ENCODE peak calls at places on chromosomes 5 and 9, in ten cellular contexts. One of them, this sample, is unnamed.

GRCh38 chr9:108811944-108812343 is 43.8 kb downstream of the ACTL7B start:
- DNase-seq in testis: no peak
- DNase-seq in GM20000: no peak
- DNase-seq in stimulated activated CD8-positive, alpha-beta memory T cell treated with anti-CD3 and anti-CD28 coated beads, Interleukin-15, amount 100 ng/mL, for 24 hours: no peak
- DNase-seq in stimulated activated CD4-positive, alpha-beta T cell treated with anti-CD3 and anti-CD28 coated beads, Interleukin-1b, Interleukin-23, amount 100 ng/mL, for 24 hours: no peak
- DNase-seq in H7: no peak
- DNase-seq in GOT3: no peak
- DNase-seq in NCI-H2029 treated with DMSO at 0.1 percent for 48 hours: peak
- DNase-seq in left cardiac atrium: no peak
- DNase-seq in iris pigment epithelial cell: no peak
- DNase-seq in this sample: no peak

GRCh38 chr9:79559501-79560181 is 12.1 kb upstream of the TLE4 start:
- DNase-seq in testis: no peak
- DNase-seq in NCI-H2029 treated with DMSO at 0.1 percent for 48 hours: peak
- DNase-seq in GOT3: no peak
- DNase-seq in stimulated activated CD4-positive, alpha-beta T cell treated with anti-CD3 and anti-CD28 coated beads, Interleukin-1b, Interleukin-23, amount 100 ng/mL, for 24 hours: no peak
- DNase-seq in left cardiac atrium: no peak
- DNase-seq in GM20000: no peak
- DNase-seq in stimulated activated CD8-positive, alpha-beta memory T cell treated with anti-CD3 and anti-CD28 coated beads, Interleukin-15, amount 100 ng/mL, for 24 hours: no peak
- DNase-seq in iris pigment epithelial cell: no peak
- DNase-seq in H7: no peak
- DNase-seq in this sample: no peak

GRCh38 chr9:110081395-110081794 is 126.6 kb downstream of the C9orf152 start:
- DNase-seq in left cardiac atrium: no peak
- DNase-seq in GOT3: no peak
- DNase-seq in stimulated activated CD8-positive, alpha-beta memory T cell treated with anti-CD3 and anti-CD28 coated beads, Interleukin-15, amount 100 ng/mL, for 24 hours: no peak
- DNase-seq in testis: no peak
- DNase-seq in NCI-H2029 treated with DMSO at 0.1 percent for 48 hours: no peak
- DNase-seq in stimulated activated CD4-positive, alpha-beta T cell treated with anti-CD3 and anti-CD28 coated beads, Interleukin-1b, Interleukin-23, amount 100 ng/mL, for 24 hours: no peak
- DNase-seq in iris pigment epithelial cell: peak
- DNase-seq in GM20000: no peak
- DNase-seq in H7: no peak
- DNase-seq in this sample: peak

GRCh38 chr5:136295914-136296313 is 69.4 kb downstream of the TRPC7 start:
- DNase-seq in left cardiac atrium: no peak
- DNase-seq in testis: no peak
- DNase-seq in GOT3: no peak
- DNase-seq in iris pigment epithelial cell: peak
- DNase-seq in H7: no peak
- DNase-seq in NCI-H2029 treated with DMSO at 0.1 percent for 48 hours: no peak
- DNase-seq in stimulated activated CD4-positive, alpha-beta T cell treated with anti-CD3 and anti-CD28 coated beads, Interleukin-1b, Interleukin-23, amount 100 ng/mL, for 24 hours: no peak
- DNase-seq in GM20000: no peak
- DNase-seq in stimulated activated CD8-positive, alpha-beta memory T cell treated with anti-CD3 and anti-CD28 coated beads, Interleukin-15, amount 100 ng/mL, for 24 hours: no peak
- DNase-seq in this sample: peak

GRCh38 chr5:147482426-147483196 is 27.3 kb downstream of the DPYSL3 start:
- DNase-seq in iris pigment epithelial cell: peak
- DNase-seq in stimulated activated CD8-positive, alpha-beta memory T cell treated with anti-CD3 and anti-CD28 coated beads, Interleukin-15, amount 100 ng/mL, for 24 hours: no peak
- DNase-seq in GOT3: no peak
- DNase-seq in NCI-H2029 treated with DMSO at 0.1 percent for 48 hours: peak
- DNase-seq in left cardiac atrium: no peak
- DNase-seq in testis: no peak
- DNase-seq in GM20000: no peak
- DNase-seq in stimulated activated CD4-positive, alpha-beta T cell treated with anti-CD3 and anti-CD28 coated beads, Interleukin-1b, Interleukin-23, amount 100 ng/mL, for 24 hours: no peak
- DNase-seq in H7: no peak
- DNase-seq in this sample: no peak

GRCh38 chr5:168874713-168875380 is 295.7 kb upstream of the PANK3 start:
- DNase-seq in GM20000: no peak
- DNase-seq in iris pigment epithelial cell: peak
- DNase-seq in stimulated activated CD8-positive, alpha-beta memory T cell treated with anti-CD3 and anti-CD28 coated beads, Interleukin-15, amount 100 ng/mL, for 24 hours: no peak
- DNase-seq in H7: no peak
- DNase-seq in left cardiac atrium: no peak
- DNase-seq in testis: no peak
- DNase-seq in GOT3: no peak
- DNase-seq in NCI-H2029 treated with DMSO at 0.1 percent for 48 hours: no peak
- DNase-seq in stimulated activated CD4-positive, alpha-beta T cell treated with anti-CD3 and anti-CD28 coated beads, Interleukin-1b, Interleukin-23, amount 100 ng/mL, for 24 hours: no peak
- DNase-seq in this sample: peak

GRCh38 chr5:160466889-160467554 is 45.4 kb downstream of the PTTG1 start:
- DNase-seq in GOT3: no peak
- DNase-seq in NCI-H2029 treated with DMSO at 0.1 percent for 48 hours: no peak
- DNase-seq in stimulated activated CD4-positive, alpha-beta T cell treated with anti-CD3 and anti-CD28 coated beads, Interleukin-1b, Interleukin-23, amount 100 ng/mL, for 24 hours: no peak
- DNase-seq in left cardiac atrium: no peak
- DNase-seq in testis: no peak
- DNase-seq in GM20000: no peak
- DNase-seq in stimulated activated CD8-positive, alpha-beta memory T cell treated with anti-CD3 and anti-CD28 coated beads, Interleukin-15, amount 100 ng/mL, for 24 hours: no peak
- DNase-seq in iris pigment epithelial cell: peak
- DNase-seq in H7: no peak
- DNase-seq in this sample: peak

GRCh38 chr9:95008151-95008771 is 281.8 kb downstream of the AOPEP start:
- DNase-seq in stimulated activated CD8-positive, alpha-beta memory T cell treated with anti-CD3 and anti-CD28 coated beads, Interleukin-15, amount 100 ng/mL, for 24 hours: no peak
- DNase-seq in left cardiac atrium: no peak
- DNase-seq in NCI-H2029 treated with DMSO at 0.1 percent for 48 hours: peak
- DNase-seq in testis: no peak
- DNase-seq in GOT3: no peak
- DNase-seq in H7: peak
- DNase-seq in iris pigment epithelial cell: peak
- DNase-seq in GM20000: no peak
- DNase-seq in stimulated activated CD4-positive, alpha-beta T cell treated with anti-CD3 and anti-CD28 coated beads, Interleukin-1b, Interleukin-23, amount 100 ng/mL, for 24 hours: no peak
- DNase-seq in this sample: no peak

GRCh38 chr5:61228691-61229280 is 66.5 kb upstream of the SMIM15 start:
- DNase-seq in stimulated activated CD4-positive, alpha-beta T cell treated with anti-CD3 and anti-CD28 coated beads, Interleukin-1b, Interleukin-23, amount 100 ng/mL, for 24 hours: no peak
- DNase-seq in NCI-H2029 treated with DMSO at 0.1 percent for 48 hours: no peak
- DNase-seq in stimulated activated CD8-positive, alpha-beta memory T cell treated with anti-CD3 and anti-CD28 coated beads, Interleukin-15, amount 100 ng/mL, for 24 hours: no peak
- DNase-seq in iris pigment epithelial cell: peak
- DNase-seq in GM20000: peak
- DNase-seq in GOT3: no peak
- DNase-seq in H7: no peak
- DNase-seq in left cardiac atrium: no peak
- DNase-seq in testis: no peak
- DNase-seq in this sample: no peak

GRCh38 chr9:101465330-101465915 is 29.8 kb upstream of the ALDOB start:
- DNase-seq in left cardiac atrium: no peak
- DNase-seq in testis: peak
- DNase-seq in GOT3: no peak
- DNase-seq in H7: peak
- DNase-seq in GM20000: no peak
- DNase-seq in NCI-H2029 treated with DMSO at 0.1 percent for 48 hours: no peak
- DNase-seq in iris pigment epithelial cell: peak
- DNase-seq in stimulated activated CD8-positive, alpha-beta memory T cell treated with anti-CD3 and anti-CD28 coated beads, Interleukin-15, amount 100 ng/mL, for 24 hours: no peak
- DNase-seq in stimulated activated CD4-positive, alpha-beta T cell treated with anti-CD3 and anti-CD28 coated beads, Interleukin-1b, Interleukin-23, amount 100 ng/mL, for 24 hours: no peak
- DNase-seq in this sample: peak

GRCh38 chr9:2919347-2919746 is 75.5 kb upstream of the PUM3 start:
- DNase-seq in testis: no peak
- DNase-seq in NCI-H2029 treated with DMSO at 0.1 percent for 48 hours: no peak
- DNase-seq in GOT3: no peak
- DNase-seq in left cardiac atrium: no peak
- DNase-seq in stimulated activated CD4-positive, alpha-beta T cell treated with anti-CD3 and anti-CD28 coated beads, Interleukin-1b, Interleukin-23, amount 100 ng/mL, for 24 hours: no peak
- DNase-seq in H7: no peak
- DNase-seq in GM20000: no peak
- DNase-seq in iris pigment epithelial cell: peak
- DNase-seq in stimulated activated CD8-positive, alpha-beta memory T cell treated with anti-CD3 and anti-CD28 coated beads, Interleukin-15, amount 100 ng/mL, for 24 hours: no peak
- DNase-seq in this sample: peak

GRCh38 chr9:98019098-98019497 is 36.0 kb downstream of the ANP32B start:
- DNase-seq in GOT3: no peak
- DNase-seq in iris pigment epithelial cell: no peak
- DNase-seq in H7: no peak
- DNase-seq in stimulated activated CD8-positive, alpha-beta memory T cell treated with anti-CD3 and anti-CD28 coated beads, Interleukin-15, amount 100 ng/mL, for 24 hours: no peak
- DNase-seq in left cardiac atrium: no peak
- DNase-seq in testis: no peak
- DNase-seq in NCI-H2029 treated with DMSO at 0.1 percent for 48 hours: no peak
- DNase-seq in GM20000: no peak
- DNase-seq in stimulated activated CD4-positive, alpha-beta T cell treated with anti-CD3 and anti-CD28 coated beads, Interleukin-1b, Interleukin-23, amount 100 ng/mL, for 24 hours: no peak
- DNase-seq in this sample: no peak

GRCh38 chr9:89021154-89021803 is 30.0 kb downstream of the S1PR3 start:
- DNase-seq in stimulated activated CD8-positive, alpha-beta memory T cell treated with anti-CD3 and anti-CD28 coated beads, Interleukin-15, amount 100 ng/mL, for 24 hours: no peak
- DNase-seq in NCI-H2029 treated with DMSO at 0.1 percent for 48 hours: no peak
- DNase-seq in testis: peak
- DNase-seq in GM20000: no peak
- DNase-seq in left cardiac atrium: peak
- DNase-seq in stimulated activated CD4-positive, alpha-beta T cell treated with anti-CD3 and anti-CD28 coated beads, Interleukin-1b, Interleukin-23, amount 100 ng/mL, for 24 hours: no peak
- DNase-seq in H7: no peak
- DNase-seq in GOT3: no peak
- DNase-seq in iris pigment epithelial cell: peak
- DNase-seq in this sample: peak

GRCh38 chr5:14110196-14110595 is 32.9 kb upstream of the TRIO start:
- DNase-seq in stimulated activated CD4-positive, alpha-beta T cell treated with anti-CD3 and anti-CD28 coated beads, Interleukin-1b, Interleukin-23, amount 100 ng/mL, for 24 hours: no peak
- DNase-seq in left cardiac atrium: no peak
- DNase-seq in iris pigment epithelial cell: peak
- DNase-seq in testis: no peak
- DNase-seq in GM20000: no peak
- DNase-seq in H7: no peak
- DNase-seq in stimulated activated CD8-positive, alpha-beta memory T cell treated with anti-CD3 and anti-CD28 coated beads, Interleukin-15, amount 100 ng/mL, for 24 hours: no peak
- DNase-seq in GOT3: no peak
- DNase-seq in NCI-H2029 treated with DMSO at 0.1 percent for 48 hours: no peak
- DNase-seq in this sample: no peak

This sample was measured in brain microvascular endothelial cell.